ENCODE peak calls at places on chromosome 13, in five cellular contexts. H, O, Z, K and X are unnamed samples.

GRCh38 chr13:32126298-32126697 is 94.7 kb downstream of the FRY start:
- DNase-seq in H (no peak), O (no peak), Z (no peak), K (no peak), X (no peak)

GRCh38 chr13:104460553-104460952 is 1394.3 kb upstream of the SLC10A2 start:
- DNase-seq in H (no peak), O (no peak), Z (no peak), K (no peak), X (no peak)

GRCh38 chr13:26760835-26761582 is 423 bp upstream of the GPR12 start:
- DNase-seq in H (no peak), O (no peak), Z (no peak), K (no peak), X (no peak)

GRCh38 chr13:20703785-20704458 is 423 bp downstream of the IL17D start:
- DNase-seq in H (peak), O (peak), Z (peak), K (peak), X (peak)

GRCh38 chr13:64505511-64505910 is 2724.6 kb downstream of the PCDH9 start:
- DNase-seq in H (no peak), O (no peak), Z (no peak), K (no peak), X (no peak)

GRCh38 chr13:112839347-112840105 is 129.5 kb upstream of the MCF2L start:
- DNase-seq in H (no peak), O (no peak), Z (no peak), K (no peak), X (no peak)

GRCh38 chr13:23161176-23161825 is 19.5 kb upstream of the SGCG start:
- DNase-seq in H (no peak), O (no peak), Z (no peak), K (no peak), X (no peak)

GRCh38 chr13:24220086-24220703 is 59.7 kb downstream of the SPATA13 start:
- DNase-seq in H (peak), O (peak), Z (peak), K (peak), X (peak)

GRCh38 chr13:48291730-48292129 is 11.8 kb upstream of the RB1 start:
- DNase-seq in H (no peak), O (no peak), Z (no peak), K (no peak), X (no peak)

GRCh38 chr13:56378566-56378965 is 762.2 kb upstream of the PRR20A start:
- DNase-seq in H (no peak), O (no peak), Z (no peak), K (no peak), X (no peak)

GRCh38 chr13:108326318-108326717 is 56.8 kb downstream of the TNFSF13B start:
- DNase-seq in H (no peak), O (no peak), Z (no peak), K (no peak), X (no peak)

GRCh38 chr13:48527955-48528354 is 4.9 kb downstream of the RCBTB2 start:
- DNase-seq in H (no peak), O (no peak), Z (no peak), K (no peak), X (no peak)

GRCh38 chr13:106362637-106363036 is 172.8 kb downstream of the EFNB2 start:
- DNase-seq in H (no peak), O (no peak), Z (no peak), K (no peak), X (no peak)

GRCh38 chr13:112102243-112102642 is 35.3 kb downstream of the SOX1 start:
- DNase-seq in H (no peak), O (no peak), Z (no peak), K (no peak), X (no peak)

GRCh38 chr13:50320297-50320862 is 305.1 kb downstream of the KCNRG start:
- DNase-seq in H (no peak), O (no peak), Z (no peak), K (no peak), X (no peak)

GRCh38 chr13:95516021-95516420 is 36.5 kb upstream of the CLDN10 start:
- DNase-seq in H (no peak), O (no peak), Z (no peak), K (no peak), X (no peak)

GRCh38 chr13:112959701-112960542 is 9.1 kb upstream of the MCF2L start:
- DNase-seq in H (no peak), O (no peak), Z (no peak), K (no peak), X (no peak)

GRCh38 chr13:52848455-52849190 is at the start of gene PCDH8:
- DNase-seq in H (no peak), O (peak), Z (no peak), K (no peak), X (no peak)

GRCh38 chr13:40352807-40353562 is 313.5 kb downstream of the FOXO1 start:
- DNase-seq in H (peak), O (no peak), Z (no peak), K (no peak), X (no peak)

GRCh38 chr13:73216381-73216831 is 157.6 kb downstream of the KLF5 start:
- DNase-seq in H (no peak), O (no peak), Z (no peak), K (no peak), X (no peak)

GRCh38 chr13:48126944-48127814 is 32.3 kb upstream of the MED4 start:
- DNase-seq in H (peak), O (peak), Z (peak), K (peak), X (peak)

GRCh38 chr13:32695602-32696250 is 109.5 kb downstream of the PDS5B start:
- DNase-seq in H (no peak), O (no peak), Z (no peak), K (no peak), X (no peak)

GRCh38 chr13:67023088-67023893 is 206.8 kb downstream of the PCDH9 start:
- DNase-seq in H (no peak), O (no peak), Z (no peak), K (no peak), X (no peak)

GRCh38 chr13:46317120-46317519 is 69.9 kb downstream of the RUBCNL start:
- DNase-seq in H (no peak), O (no peak), Z (no peak), K (no peak), X (no peak)

GRCh38 chr13:108629988-108630387 is 577 bp downstream of the MYO16 start:
- DNase-seq in H (no peak), O (no peak), Z (no peak), K (no peak), X (no peak)